ENCODE peak calls at places on chromosome 6, in six cellular contexts. M, A, K, Q, N and U are unnamed samples.

GRCh38 chr6:12137480-12137879 is 125.4 kb downstream of the HIVEP1 start:
- DNase-seq in M (peak; percentile 43), A (no peak), K (no peak), Q (peak; percentile 75), N (no peak), U (peak; percentile 83)

GRCh38 chr6:136967874-136968752 is 46.0 kb downstream of the SLC35D3 start:
- DNase-seq in M (peak; percentile 71), A (peak; percentile 76), K (peak; percentile 75), Q (peak; percentile 49), N (peak; percentile 40), U (peak; percentile 83)

GRCh38 chr6:79335133-79335674 is 100.7 kb upstream of the HMGN3 start:
- DNase-seq in M (no peak), A (no peak), K (no peak), Q (no peak), N (no peak), U (no peak)

GRCh38 chr6:81981812-81982211 is 229.3 kb upstream of the TENT5A start:
- DNase-seq in M (peak; percentile 77), A (no peak), K (no peak), Q (no peak), N (no peak), U (no peak)

GRCh38 chr6:20918868-20919267 is 384.6 kb downstream of the CDKAL1 start:
- DNase-seq in M (no peak), A (no peak), K (no peak), Q (no peak), N (no peak), U (no peak)

GRCh38 chr6:34056301-34056700 is 89.6 kb downstream of the GRM4 start:
- DNase-seq in M (no peak), A (peak; percentile 50), K (peak; percentile 49), Q (no peak), N (no peak), U (no peak)

GRCh38 chr6:3057063-3057462 is 11.2 kb upstream of the RIPK1 start:
- DNase-seq in M (no peak), A (no peak), K (no peak), Q (no peak), N (no peak), U (no peak)

GRCh38 chr6:129567374-129567773 is 142.6 kb downstream of the ARHGAP18 start:
- DNase-seq in M (peak; percentile 14), A (peak; percentile 64), K (peak; percentile 61), Q (no peak), N (no peak), U (no peak)

GRCh38 chr6:88840806-88841539 is 122.4 kb downstream of the RNGTT start:
- DNase-seq in M (no peak), A (no peak), K (no peak), Q (no peak), N (no peak), U (no peak)

GRCh38 chr6:72182337-72183246 is 296.2 kb downstream of the RIMS1 start:
- DNase-seq in M (peak; percentile 12), A (peak; percentile 18), K (peak; percentile 60), Q (peak; percentile 13), N (no peak), U (peak; percentile 20)

GRCh38 chr6:25233226-25233625 is 45.9 kb upstream of the CARMIL1 start:
- DNase-seq in M (no peak), A (no peak), K (no peak), Q (no peak), N (no peak), U (no peak)

GRCh38 chr6:6515691-6516607 is 72.6 kb upstream of the LY86 start:
- DNase-seq in M (no peak), A (peak; percentile 75), K (no peak), Q (no peak), N (no peak), U (no peak)

GRCh38 chr6:156917213-156917612 is 140.0 kb downstream of the ARID1B start:
- DNase-seq in M (no peak), A (no peak), K (no peak), Q (no peak), N (no peak), U (no peak)

GRCh38 chr6:6074190-6074589 is 67.5 kb upstream of the NRN1 start:
- DNase-seq in M (no peak), A (no peak), K (no peak), Q (no peak), N (no peak), U (no peak)

GRCh38 chr6:37207903-37208456 is 38.0 kb downstream of the PIM1 start:
- DNase-seq in M (peak; percentile 75), A (peak; percentile 96), K (peak; percentile 88), Q (peak; percentile 54), N (peak; percentile 80), U (peak; percentile 77)

GRCh38 chr6:16747232-16748027 is 13.8 kb downstream of the ATXN1 start:
- DNase-seq in M (peak; percentile 65), A (no peak), K (no peak), Q (no peak), N (no peak), U (peak; percentile 43)

GRCh38 chr6:124661231-124661630 is 301.0 kb upstream of the RNF217 start:
- DNase-seq in M (no peak), A (no peak), K (no peak), Q (no peak), N (no peak), U (no peak)

GRCh38 chr6:79984261-79984660 is 20.2 kb upstream of the TTK start:
- DNase-seq in M (peak; percentile 32), A (no peak), K (no peak), Q (no peak), N (no peak), U (no peak)

GRCh38 chr6:51090343-51090742 is 271.7 kb downstream of the TFAP2B start:
- DNase-seq in M (no peak), A (no peak), K (no peak), Q (no peak), N (no peak), U (no peak)

GRCh38 chr6:138001750-138002349 is 105.4 kb downstream of the PERP start:
- DNase-seq in M (peak; percentile 55), A (peak; percentile 74), K (peak; percentile 54), Q (peak; percentile 54), N (peak; percentile 60), U (peak; percentile 70)

GRCh38 chr6:72677740-72678139 is 55.9 kb downstream of the KCNQ5 start:
- DNase-seq in M (no peak), A (no peak), K (no peak), Q (no peak), N (no peak), U (no peak)

GRCh38 chr6:470901-471448 is 79.4 kb downstream of the IRF4 start:
- DNase-seq in M (no peak), A (no peak), K (no peak), Q (no peak), N (no peak), U (no peak)

GRCh38 chr6:43705996-43706395 is 18.4 kb upstream of the MRPS18A start:
- DNase-seq in M (no peak), A (no peak), K (no peak), Q (no peak), N (no peak), U (no peak)

GRCh38 chr6:167047554-167047953 is 48.4 kb downstream of the CEP43 start:
- DNase-seq in M (no peak), A (peak; percentile 78), K (no peak), Q (peak; percentile 47), N (no peak), U (peak; percentile 58)

GRCh38 chr6:44162876-44163625 is 4.4 kb downstream of the CAPN11 start:
- DNase-seq in M (peak; percentile 31), A (no peak), K (no peak), Q (no peak), N (no peak), U (no peak)

GRCh38 chr6:15504040-15504491 is 158.8 kb downstream of the DTNBP1 start:
- DNase-seq in M (no peak), A (no peak), K (no peak), Q (peak; percentile 48), N (no peak), U (peak; percentile 49)

GRCh38 chr6:111812080-111813038 is 60.9 kb downstream of the FYN start:
- DNase-seq in M (no peak), A (no peak), K (peak; percentile 73), Q (no peak), N (no peak), U (no peak)

GRCh38 chr6:135983720-135984343 is 132.3 kb downstream of the PDE7B start:
- DNase-seq in M (no peak), A (no peak), K (no peak), Q (no peak), N (no peak), U (no peak)

GRCh38 chr6:10382322-10382721 is 32.6 kb downstream of the TFAP2A start:
- DNase-seq in M (no peak), A (no peak), K (no peak), Q (no peak), N (no peak), U (no peak)

GRCh38 chr6:82781805-82782204 is 283.8 kb downstream of the UBE3D start:
- DNase-seq in M (no peak), A (no peak), K (no peak), Q (no peak), N (no peak), U (no peak)

GRCh38 chr6:90107721-90108364 is 188.8 kb downstream of the BACH2 start:
- DNase-seq in M (no peak), A (no peak), K (no peak), Q (peak; percentile 15), N (no peak), U (no peak)

GRCh38 chr6:43129434-43130194 is 41.5 kb upstream of the SRF start:
- DNase-seq in M (peak; percentile 51), A (no peak), K (peak; percentile 63), Q (no peak), N (no peak), U (no peak)

GRCh38 chr6:131950767-131951575 is at the start of gene CCN2:
- DNase-seq in M (peak; percentile 99), A (peak; percentile 23), K (peak; percentile 58), Q (peak; percentile 41), N (no peak), U (peak; percentile 62)

GRCh38 chr6:56435326-56435725 is 187.9 kb upstream of the COL21A1 start:
- DNase-seq in M (no peak), A (no peak), K (no peak), Q (no peak), N (no peak), U (no peak)

GRCh38 chr6:18579869-18580268 is 192.7 kb downstream of the RNF144B start:
- DNase-seq in M (no peak), A (no peak), K (no peak), Q (no peak), N (no peak), U (no peak)

GRCh38 chr6:18477301-18477941 is 90.3 kb downstream of the RNF144B start:
- DNase-seq in M (no peak), A (no peak), K (no peak), Q (peak; percentile 32), N (no peak), U (peak; percentile 61)

GRCh38 chr6:43768983-43769525 is 957 bp upstream of the VEGFA start:
- DNase-seq in M (no peak), A (no peak), K (no peak), Q (no peak), N (no peak), U (peak; percentile 13)